ENCODE peak calls at places on chromosomes 6 and 20, in four cellular contexts. Y is Peyer's patch, I is OCI-LY7, R is PC-9. Q is an unnamed sample.

GRCh38 chr6:35415065-35415880 is 36.9 kb upstream of the FANCE start:
- DNase-seq in Y (peak; percentile 71), I (peak; percentile 58), R (peak; percentile 95), Q (no peak)

GRCh38 chr6:135215160-135215559 is 34.1 kb downstream of the MYB start:
- DNase-seq in Y (no peak), I (no peak), R (no peak), Q (no peak)

GRCh38 chr6:160104821-160105517 is 16.6 kb upstream of the SLC22A1 start:
- DNase-seq in Y (no peak), I (no peak), R (no peak), Q (no peak)

GRCh38 chr20:14634666-14635065 is 297.3 kb upstream of the FLRT3 start:
- DNase-seq in Y (no peak), I (no peak), R (no peak), Q (no peak)

GRCh38 chr6:52509281-52510212 is 67.3 kb downstream of the TRAM2 start:
- DNase-seq in Y (no peak), I (no peak), R (no peak), Q (no peak)

GRCh38 chr6:11062083-11062482 is 18.0 kb upstream of the ELOVL2 start:
- DNase-seq in Y (no peak), I (no peak), R (no peak), Q (no peak)

GRCh38 chr6:165988757-165989456 is 178.7 kb downstream of the TBXT start:
- DNase-seq in Y (no peak), I (no peak), R (no peak), Q (no peak)

GRCh38 chr6:116217069-116217468 is 36.8 kb downstream of the TSPYL4 start:
- DNase-seq in Y (no peak), I (peak; percentile 45), R (peak; percentile 53), Q (no peak)

GRCh38 chr6:105793132-105793531 is 293.0 kb upstream of the PRDM1 start:
- DNase-seq in Y (no peak), I (peak; percentile 81), R (peak; percentile 49), Q (no peak)

GRCh38 chr6:101080597-101080996 is 199.5 kb upstream of the ASCC3 start:
- DNase-seq in Y (no peak), I (no peak), R (peak; percentile 86), Q (no peak)

GRCh38 chr6:43869792-43870659 is 100.0 kb downstream of the VEGFA start:
- DNase-seq in Y (no peak), I (no peak), R (no peak), Q (no peak)

GRCh38 chr6:147950623-147950987 is 392.0 kb upstream of the SASH1 start:
- DNase-seq in Y (no peak), I (no peak), R (no peak), Q (no peak)

GRCh38 chr6:1496836-1497592 is 107.6 kb downstream of the FOXF2 start:
- DNase-seq in Y (no peak), I (no peak), R (no peak), Q (no peak)

GRCh38 chr6:169912266-169913095 is 161.1 kb downstream of the ERMARD start:
- DNase-seq in Y (no peak), I (no peak), R (no peak), Q (no peak)

GRCh38 chr20:56328861-56329260 is 29.9 kb upstream of the FAM210B start:
- DNase-seq in Y (no peak), I (peak; percentile 12), R (peak; percentile 40), Q (no peak)

GRCh38 chr6:111096246-111096645 is 8.9 kb downstream of the SLC16A10 start:
- DNase-seq in Y (peak; percentile 68), I (no peak), R (no peak), Q (peak; percentile 60)

GRCh38 chr6:160264213-160264612 is 5.6 kb upstream of the SLC22A2 start:
- DNase-seq in Y (no peak), I (no peak), R (no peak), Q (no peak)

GRCh38 chr6:160882741-160883340 is 108.7 kb upstream of the MAP3K4 start:
- DNase-seq in Y (no peak), I (no peak), R (no peak), Q (no peak)

GRCh38 chr6:139743629-139744028 is 369.2 kb upstream of the CITED2 start:
- DNase-seq in Y (no peak), I (no peak), R (peak; percentile 98), Q (no peak)

DNA sequence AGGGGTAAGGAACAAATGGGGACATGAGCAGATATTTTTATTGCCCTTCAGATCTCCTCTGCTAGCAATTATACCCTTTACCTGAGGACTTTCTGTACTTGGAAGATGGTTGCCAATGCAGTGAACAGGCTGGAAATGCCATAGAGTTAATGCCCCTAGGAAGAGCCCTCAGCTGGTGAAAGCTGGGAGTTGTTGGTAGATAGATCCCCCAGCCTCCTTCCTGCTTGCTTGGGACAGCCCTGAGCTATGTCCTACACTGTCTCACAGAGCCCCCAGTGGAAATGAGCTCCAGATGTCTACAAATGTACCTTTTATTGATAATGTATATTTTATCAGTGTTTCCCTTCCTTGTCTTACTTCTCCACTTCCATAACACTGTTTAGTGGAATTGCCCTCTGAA is 87.6 kb upstream of the PAK5 start:
- DNase-seq in Y (no peak), I (no peak), R (no peak), Q (no peak)
- H3K27ac ChIP-seq in Y (no peak overlapping the region), I (no peak overlapping the region), R (no peak overlapping the region), Q (no peak overlapping the region)

GRCh38 chr6:157206359-157206815 is 116.9 kb downstream of the TMEM242 start:
- DNase-seq in Y (peak; percentile 38), I (no peak), R (no peak), Q (no peak)

GRCh38 chr6:157205473-157206358 is 117.6 kb downstream of the TMEM242 start:
- DNase-seq in Y (no peak), I (no peak), R (no peak), Q (no peak)

GRCh38 chr6:157209865-157210530 is 113.3 kb downstream of the TMEM242 start:
- DNase-seq in Y (no peak), I (no peak), R (no peak), Q (no peak)

GRCh38 chr6:157210954-157211353 is 112.4 kb downstream of the TMEM242 start:
- DNase-seq in Y (no peak), I (no peak), R (no peak), Q (no peak)

DNA sequence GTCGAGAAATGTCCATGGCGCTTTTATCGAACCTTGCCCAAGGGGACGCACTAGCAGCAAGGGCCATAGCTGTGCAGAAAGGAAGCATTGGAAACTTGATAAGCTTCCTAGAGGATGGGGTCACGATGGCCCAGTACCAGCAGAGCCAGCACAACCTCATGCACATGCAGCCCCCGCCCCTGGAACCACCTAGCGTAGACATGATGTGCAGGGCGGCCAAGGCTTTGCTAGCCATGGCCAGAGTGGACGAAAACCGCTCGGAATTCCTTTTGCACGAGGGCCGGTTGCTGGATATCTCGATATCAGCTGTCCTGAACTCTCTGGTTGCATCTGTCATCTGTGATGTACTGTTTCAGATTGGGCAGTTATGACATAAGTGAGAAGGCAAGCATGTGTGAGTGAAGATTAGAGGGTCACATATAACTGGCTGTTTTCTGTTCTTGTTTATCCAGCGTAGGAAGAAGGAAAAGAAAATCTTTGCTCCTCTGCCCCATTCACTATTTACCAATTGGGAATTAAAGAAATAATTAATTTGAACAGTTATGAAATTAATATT is 115.7 kb downstream of the TMEM242 start:
- DNase-seq in Y (peak; percentile 36), I (no peak), R (no peak), Q (no peak)
- H3K4me1 ChIP-seq in Y (no peaks in the 10 kb centered on the region), I (no peaks in the 10 kb centered on the region), R (no peaks in the 10 kb centered on the region), Q (no peaks in the 10 kb centered on the region)

DNA sequence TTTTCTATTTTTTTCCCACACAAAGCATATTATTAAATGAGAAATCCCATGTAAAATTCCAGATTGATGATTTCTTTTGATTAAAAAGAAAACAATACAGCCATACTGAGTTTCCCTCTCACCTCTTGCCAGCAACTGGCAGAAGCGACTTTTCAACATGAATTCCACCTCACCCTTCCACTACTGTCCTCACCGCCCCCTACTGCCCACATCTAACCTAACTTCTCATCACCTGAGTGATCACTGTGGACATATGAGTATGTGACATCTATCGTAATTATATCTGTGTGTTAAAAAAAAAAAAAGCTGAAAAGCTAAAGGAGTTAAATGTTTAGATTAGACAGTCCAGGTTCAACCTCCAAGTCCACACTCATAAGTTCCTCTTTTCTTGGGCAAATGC is 528.6 kb downstream of the PRKN start:
- DNase-seq in Y (no peak), I (no peak), R (no peak), Q (no peak)
- TF ChIP-seq CTCF in Y (no peak), I (peak; percentile 32), R (no peak), Q (no peak)

DNA sequence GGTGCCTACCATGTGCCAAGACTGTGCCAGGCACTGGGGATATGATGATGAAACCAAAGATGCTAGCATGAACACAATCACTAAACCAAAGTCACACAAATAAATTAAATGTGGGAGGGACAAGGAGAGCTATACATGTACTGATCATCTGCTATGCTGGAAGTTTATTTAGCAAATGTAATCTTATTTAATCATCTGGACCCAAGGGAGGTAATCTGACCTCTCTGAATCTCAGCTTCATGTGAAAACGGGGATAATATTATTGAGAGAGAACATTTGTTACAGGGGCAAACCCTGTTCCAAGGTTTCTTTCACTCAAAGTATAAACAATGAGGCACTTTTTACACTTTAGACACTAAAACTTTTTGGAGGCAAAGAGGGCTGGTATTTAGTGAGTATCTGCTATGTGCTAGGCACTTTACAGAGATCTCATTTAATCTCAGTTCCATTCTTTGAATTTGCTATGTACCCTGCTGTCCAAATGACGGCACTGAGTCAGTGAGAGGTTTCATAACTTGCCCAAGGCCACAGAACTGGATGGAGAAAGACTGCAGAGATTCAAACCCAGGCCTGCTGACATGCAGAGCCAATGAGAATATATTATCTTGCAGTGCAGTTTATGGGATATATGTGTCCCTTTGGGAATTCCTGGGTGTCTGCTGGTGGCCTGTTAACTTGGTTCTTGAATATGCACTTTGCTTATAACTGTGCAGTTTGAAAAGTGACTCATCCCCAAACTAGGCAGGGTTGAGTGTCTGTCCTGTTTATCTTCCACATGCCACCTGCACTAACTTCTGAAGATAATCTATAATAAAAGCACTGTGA is 3.3 kb upstream of the ASXL1 start:
- DNase-seq in Y (no peak), I (no peak), R (peak; percentile 74), Q (no peak)
- H3K27ac ChIP-seq in Y (no peak overlapping the region), I (peak overlapping the region; percentile 61), R (no peak overlapping the region), Q (no peak overlapping the region)

GRCh38 chr6:37714836-37715425 is 17.2 kb upstream of the MDGA1 start:
- DNase-seq in Y (no peak), I (no peak), R (no peak), Q (no peak)
- H3K4me1 ChIP-seq in Y (no peaks in the 10 kb centered on the region), I (no peaks in the 10 kb centered on the region), R (no peaks in the 10 kb centered on the region), Q (no peaks in the 10 kb centered on the region)

GRCh38 chr6:22783921-22784320 is 214.6 kb downstream of the HDGFL1 start:
- DNase-seq in Y (no peak), I (no peak), R (no peak), Q (no peak)

GRCh38 chr6:22789315-22789714 is 219.9 kb downstream of the HDGFL1 start:
- DNase-seq in Y (no peak), I (no peak), R (no peak), Q (no peak)

GRCh38 chr6:22784611-22785010 is 215.2 kb downstream of the HDGFL1 start:
- DNase-seq in Y (no peak), I (no peak), R (no peak), Q (no peak)

GRCh38 chr6:22785036-22785435 is 215.7 kb downstream of the HDGFL1 start:
- DNase-seq in Y (no peak), I (no peak), R (no peak), Q (no peak)

GRCh38 chr6:22788038-22788437 is 218.7 kb downstream of the HDGFL1 start:
- DNase-seq in Y (no peak), I (no peak), R (no peak), Q (no peak)
- TF ChIP-seq CTCF in Y (no peak), I (no peak), R (no peak), Q (no peak)

GRCh38 chr6:14380421-14380820 is 262.8 kb downstream of the CD83 start:
- DNase-seq in Y (no peak), I (no peak), R (no peak), Q (no peak)
- H3K27ac ChIP-seq in Y (no peak overlapping the region), I (no peak overlapping the region), R (no peak overlapping the region), Q (no peak overlapping the region)

Q was measured in CD8-positive, alpha-beta T cell.